ENCODE peak calls at places on chromosomes 13 and 19, in four cellular contexts. P is brain microvascular endothelial cell, S is foreskin keratinocyte, W is HCT116. H is an unnamed sample.

GRCh38 chr13:38970380-38971051 is 20.1 kb downstream of the STOML3 start:
- DNase-seq in W (no peak), P (no peak), S (no peak), H (no peak)

GRCh38 chr19:35696835-35697234 is 7.5 kb upstream of the ZBTB32 start:
- DNase-seq in S (peak; percentile 18), P (no peak), W (no peak), H (no peak)

GRCh38 chr13:60091573-60091972 is 72.2 kb downstream of the DIAPH3 start:
- DNase-seq in P (no peak), W (no peak), S (no peak), H (no peak)

GRCh38 chr19:5247957-5248705 is 92.5 kb downstream of the PTPRS start:
- DNase-seq in S (no peak), P (no peak), W (no peak), H (no peak)

GRCh38 chr13:108120332-108120731 is 95.0 kb downstream of the LIG4 start:
- DNase-seq in P (no peak), S (no peak), W (no peak), H (no peak)

GRCh38 chr19:38543807-38544568 is 73.8 kb downstream of the MAP4K1 start:
- DNase-seq in P (peak; percentile 97), S (peak; percentile 96), W (peak; percentile 87), H (peak; percentile 39)

GRCh38 chr13:107113387-107113786 is 545.5 kb upstream of the ARGLU1 start:
- DNase-seq in S (no peak), W (no peak), P (no peak), H (no peak)

GRCh38 chr13:50052478-50052877 is 37.2 kb downstream of the KCNRG start:
- DNase-seq in P (no peak), W (no peak), S (no peak), H (no peak)

GRCh38 chr13:112095354-112095753 is 28.4 kb downstream of the SOX1 start:
- DNase-seq in P (no peak), W (no peak), S (no peak), H (no peak)

GRCh38 chr13:71886880-71887279 is 19.9 kb upstream of the DACH1 start:
- DNase-seq in S (no peak), W (no peak), P (no peak), H (no peak)

GRCh38 chr13:101751488-101751887 is 299.0 kb downstream of the ITGBL1 start:
- DNase-seq in P (peak; percentile 61), W (no peak), S (peak; percentile 88), H (peak; percentile 22)

GRCh38 chr13:39788097-39788496 is 132.6 kb downstream of the COG6 start:
- DNase-seq in S (no peak), W (no peak), P (no peak), H (no peak)

GRCh38 chr13:23467048-23467931 is 33.8 kb upstream of the SACS start:
- DNase-seq in W (no peak), S (no peak), P (no peak), H (no peak)

GRCh38 chr13:43095771-43096719 is 72.7 kb downstream of the DNAJC15 start:
- DNase-seq in P (no peak), W (no peak), S (no peak), H (no peak)

GRCh38 chr19:15303105-15303780 is 29.1 kb downstream of the BRD4 start:
- DNase-seq in W (no peak), P (no peak), S (no peak), H (no peak)

GRCh38 chr13:70856706-70857105 is 748.5 kb upstream of the KLHL1 start:
- DNase-seq in S (no peak), P (no peak), W (no peak), H (peak; percentile 10)

GRCh38 chr13:43786766-43787517 is at the start of gene ENOX1:
- DNase-seq in W (peak; percentile 34), S (peak; percentile 70), P (peak; percentile 48), H (no peak)

GRCh38 chr13:71786815-71787214 is 80.2 kb downstream of the DACH1 start:
- DNase-seq in P (no peak), S (no peak), W (no peak), H (no peak)

GRCh38 chr19:41705393-41706174 is 2.8 kb upstream of the CEACAM5 start:
- DNase-seq in W (no peak), P (no peak), S (no peak), H (no peak)

GRCh38 chr13:33970746-33971145 is 152.8 kb downstream of the RFC3 start:
- DNase-seq in P (no peak), W (no peak), S (no peak), H (no peak)

GRCh38 chr19:41701401-41702075 is 6.9 kb upstream of the CEACAM5 start:
- DNase-seq in P (no peak), S (no peak), W (no peak), H (no peak)

GRCh38 chr13:48542581-48543341 is 9.9 kb upstream of the RCBTB2 start:
- DNase-seq in W (no peak), S (no peak), P (peak; percentile 9), H (no peak)

GRCh38 chr19:3768748-3769099 is 3.3 kb downstream of the RAX2 start:
- DNase-seq in P (no peak), S (no peak), W (no peak), H (no peak)

GRCh38 chr19:3771033-3771905 is 759 bp downstream of the RAX2 start:
- DNase-seq in W (no peak), P (no peak), S (no peak), H (no peak)

GRCh38 chr19:3769494-3769893 is 2.5 kb downstream of the RAX2 start:
- DNase-seq in W (no peak), S (no peak), P (no peak), H (no peak)

GRCh38 chr19:3771906-3772450 is at the start of gene RAX2:
- DNase-seq in S (no peak), P (no peak), W (no peak), H (no peak)

GRCh38 chr19:3770136-3771032 is 1.6 kb downstream of the RAX2 start:
- DNase-seq in S (no peak), W (no peak), P (no peak), H (no peak)
- H3K27ac ChIP-seq in S (no peak overlapping the region), W (no peak overlapping the region), P (no peak overlapping the region), H (no peak overlapping the region)

DNA sequence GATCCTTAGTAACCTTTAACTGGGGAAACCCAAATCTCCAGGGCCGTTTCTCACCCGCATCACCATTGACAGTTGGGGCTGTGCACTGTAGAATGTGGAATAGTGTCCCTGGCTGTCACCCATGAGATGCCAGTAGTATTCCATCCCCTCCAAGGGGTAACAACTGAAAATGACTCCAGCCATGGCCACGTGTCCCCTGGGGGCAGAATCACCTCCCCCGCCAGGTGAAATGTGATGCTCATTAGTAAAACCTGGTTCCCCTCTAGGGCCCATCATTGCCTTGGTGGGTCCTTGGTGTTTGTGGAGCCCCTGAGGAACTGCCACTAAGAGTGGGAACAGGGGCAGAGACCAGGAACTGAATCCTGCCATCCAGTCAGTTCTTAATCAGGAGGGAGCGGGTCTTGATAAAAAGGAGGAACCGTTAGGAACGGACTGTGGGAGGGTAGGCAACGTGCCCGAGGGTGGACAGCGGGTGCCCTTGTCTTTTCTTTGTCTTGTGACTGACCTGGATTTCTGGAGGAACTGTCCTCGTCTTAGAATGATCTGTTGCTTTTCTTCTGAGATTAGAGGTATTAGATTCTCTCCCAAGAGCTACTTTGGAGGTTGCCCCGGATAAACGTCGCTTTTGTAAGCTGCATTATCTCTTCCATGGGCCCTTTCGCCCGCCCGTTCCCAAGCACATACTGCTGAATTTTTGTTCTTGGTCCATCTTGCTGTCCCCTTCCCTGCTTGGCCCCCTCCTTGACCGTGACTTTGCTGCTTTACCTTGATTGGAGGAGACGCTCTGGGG is 3.5 kb downstream of the MYO9B start:
- DNase-seq in P (no peak), S (no peak), W (no peak), H (no peak)
- H3K27ac ChIP-seq in P (peak overlapping the region; percentile 99), S (peak overlapping the region; percentile 95), W (peak overlapping the region; percentile 66), H (peak overlapping the region; percentile 99)

GRCh38 chr13:75797256-75797655 is 161.1 kb downstream of the LMO7 start:
- DNase-seq in S (no peak), P (no peak), W (no peak), H (no peak)

GRCh38 chr13:75792526-75793187 is 156.5 kb downstream of the LMO7 start:
- DNase-seq in W (no peak), P (no peak), S (no peak), H (no peak)

GRCh38 chr13:75795274-75795673 is 159.1 kb downstream of the LMO7 start:
- DNase-seq in W (no peak), S (no peak), P (no peak), H (no peak)

GRCh38 chr13:75796825-75797224 is 160.7 kb downstream of the LMO7 start:
- DNase-seq in W (no peak), S (peak; percentile 25), P (no peak), H (no peak)

DNA sequence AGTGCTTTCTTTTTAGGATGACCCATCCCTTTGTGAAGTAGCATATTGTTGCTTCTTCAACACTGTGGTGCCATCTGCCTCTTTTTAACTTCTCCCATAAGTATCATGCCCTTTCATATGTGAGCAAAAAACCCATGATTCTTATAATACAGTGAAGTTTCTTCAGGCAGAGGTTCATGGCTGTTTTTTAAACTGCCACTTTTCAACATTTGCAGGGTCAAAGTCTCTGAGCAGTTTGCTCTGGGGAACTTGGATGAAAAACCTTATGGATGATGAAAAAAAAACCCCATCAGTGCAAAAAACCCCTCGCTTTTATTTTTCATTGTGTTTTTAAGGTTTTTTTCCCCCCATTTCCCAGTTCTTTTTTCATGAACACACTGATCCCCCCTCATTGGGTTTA is 158.5 kb downstream of the LMO7 start:
- DNase-seq in W (no peak), P (no peak), S (no peak), H (no peak)
- H3K27ac ChIP-seq in W (no peak overlapping the region), P (no peak overlapping the region), S (no peak overlapping the region), H (no peak overlapping the region)

GRCh38 chr13:74027161-74027779 is 106.9 kb downstream of the KLF12 start:
- DNase-seq in S (no peak), P (no peak), W (no peak), H (no peak)
- H3K27ac ChIP-seq in S (no peak overlapping the region), P (no peak overlapping the region), W (no peak overlapping the region), H (no peak overlapping the region)

DNA sequence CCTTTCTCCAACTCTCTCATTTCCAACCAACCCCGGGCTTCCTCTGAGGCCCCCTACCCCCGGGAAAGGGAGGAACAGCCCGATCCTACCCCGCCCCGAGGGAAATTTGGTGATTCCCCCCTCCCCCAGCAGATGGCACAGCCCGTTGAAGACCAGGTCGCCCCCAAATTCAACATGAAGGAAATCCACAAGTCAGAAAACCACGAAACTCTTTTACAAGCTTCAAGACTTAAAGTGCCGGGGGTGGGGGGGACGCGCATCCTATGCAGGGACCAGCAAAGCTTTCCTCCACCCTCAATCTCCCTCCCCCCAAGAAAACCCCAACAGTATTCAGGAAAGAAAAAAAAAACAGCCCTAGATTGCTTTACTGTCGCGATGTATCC is 1.8 kb downstream of the TCF3 start:
- DNase-seq in W (no peak), S (no peak), P (no peak), H (no peak)
- H3K27ac ChIP-seq in W (peak overlapping the region; percentile 82), S (no peak overlapping the region), P (no peak overlapping the region), H (no peak overlapping the region)

H was measured in epithelial cell of prostate.